ENCODE peak calls at places on chromosome 17, in four cellular contexts. U, H, B and I are unnamed samples.

GRCh38 chr17:45345554-45346254 is 28.9 kb upstream of the MAP3K14 start:
- DNase-seq in U (no peak), H (peak; percentile 95), B (peak; percentile 66), I (no peak)

GRCh38 chr17:73240561-73240960 is 21.1 kb downstream of the CPSF4L start:
- DNase-seq in U (no peak), H (no peak), B (no peak), I (no peak)

GRCh38 chr17:28279411-28279810 is 39.6 kb upstream of the TMEM97 start:
- DNase-seq in U (no peak), H (peak; percentile 6), B (peak; percentile 76), I (no peak)

GRCh38 chr17:44636562-44636961 is 19.7 kb upstream of the MEIOC start:
- DNase-seq in U (no peak), H (peak; percentile 77), B (peak; percentile 27), I (no peak)

GRCh38 chr17:36149296-36149820 is 27.1 kb downstream of the TBC1D3B start:
- DNase-seq in U (peak; percentile 74), H (peak; percentile 94), B (peak; percentile 57), I (no peak)

GRCh38 chr17:10292057-10292931 is 80.5 kb downstream of the MYH13 start:
- DNase-seq in U (peak; percentile 72), H (peak; percentile 87), B (no peak), I (no peak)

GRCh38 chr17:81085420-81085911 is 50.5 kb downstream of the BAIAP2 start:
- DNase-seq in U (no peak), H (no peak), B (no peak), I (no peak)

GRCh38 chr17:76921340-76922036 is 53.3 kb downstream of the MGAT5B start:
- DNase-seq in U (no peak), H (no peak), B (no peak), I (no peak)

GRCh38 chr17:49053171-49053829 is 56.1 kb downstream of the IGF2BP1 start:
- DNase-seq in U (no peak), H (no peak), B (no peak), I (no peak)

GRCh38 chr17:19470529-19471261 is 59.7 kb downstream of the RNF112 start:
- DNase-seq in U (peak; percentile 90), H (peak; percentile 82), B (no peak), I (no peak)

GRCh38 chr17:19502517-19502916 is 31.1 kb upstream of the SLC47A1 start:
- DNase-seq in U (no peak), H (no peak), B (no peak), I (no peak)

GRCh38 chr17:31492880-31493655 is 101.6 kb downstream of the RAB11FIP4 start:
- DNase-seq in U (peak; percentile 62), H (no peak), B (no peak), I (peak; percentile 66)

GRCh38 chr17:19943599-19943998 is 34.0 kb downstream of the AKAP10 start:
- DNase-seq in U (no peak), H (no peak), B (no peak), I (no peak)

GRCh38 chr17:77879896-77880280 is 78.6 kb upstream of the TNRC6C start:
- DNase-seq in U (peak; percentile 29), H (no peak), B (no peak), I (no peak)

GRCh38 chr17:45189002-45189401 is 27.3 kb downstream of the HEXIM2 start:
- DNase-seq in U (no peak), H (no peak), B (no peak), I (no peak)

GRCh38 chr17:32276217-32276616 is 10.6 kb downstream of the RHBDL3 start:
- DNase-seq in U (no peak), H (no peak), B (no peak), I (no peak)

GRCh38 chr17:61926831-61927210 is 961 bp downstream of the INTS2 start:
- DNase-seq in U (no peak), H (no peak), B (peak; percentile 36), I (no peak)

GRCh38 chr17:21288581-21289017 is 4.1 kb downstream of the MAP2K3 start:
- DNase-seq in U (peak; percentile 56), H (no peak), B (no peak), I (no peak)

GRCh38 chr17:82726427-82726826 is 9.0 kb upstream of the FN3K start:
- DNase-seq in U (no peak), H (no peak), B (no peak), I (no peak)

GRCh38 chr17:21510686-21511367 is 134.7 kb downstream of the KCNJ12 start:
- DNase-seq in U (no peak), H (no peak), B (no peak), I (no peak)

GRCh38 chr17:78668847-78669246 is 91.7 kb upstream of the DNAH17 start:
- DNase-seq in U (no peak), H (no peak), B (no peak), I (no peak)

GRCh38 chr17:46815474-46816353 is 2.8 kb downstream of the WNT3 start:
- DNase-seq in U (no peak), H (no peak), B (no peak), I (no peak)

GRCh38 chr17:82605939-82606600 is 42.2 kb downstream of the WDR45B start:
- DNase-seq in U (no peak), H (peak; percentile 18), B (no peak), I (no peak)

DNA sequence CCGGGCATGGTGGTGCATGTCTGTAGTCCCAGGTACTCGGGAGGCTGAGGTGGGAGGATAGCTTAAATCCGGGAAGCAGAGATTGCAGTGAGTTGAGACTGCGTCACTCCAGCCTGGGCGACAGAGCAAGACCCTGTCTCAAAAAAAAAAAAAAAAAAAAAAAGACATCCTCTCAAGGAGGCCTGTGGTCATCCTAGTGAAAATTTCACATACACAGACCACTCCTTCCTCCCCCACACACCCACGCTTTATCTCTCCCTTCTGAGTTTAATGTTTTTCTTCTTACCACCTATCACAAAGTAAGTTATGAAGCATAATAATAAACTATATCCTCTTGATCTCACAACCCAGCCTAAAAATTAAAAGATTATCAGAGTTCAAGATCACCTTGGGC is 1.3 kb upstream of the NOL11 start:
- DNase-seq in U (no peak), H (no peak), B (no peak), I (no peak)
- H3K4me3 ChIP-seq in U (no peak overlapping the region), H (no peak overlapping the region), B (no peak overlapping the region), I (no peak overlapping the region)

GRCh38 chr17:57852955-57853328 is 3.1 kb upstream of the MRPS23 start:
- DNase-seq in U (no peak), H (no peak), B (no peak), I (no peak)

GRCh38 chr17:57849874-57850754 is at the start of gene MRPS23:
- DNase-seq in U (peak; percentile 99), H (peak; percentile 99), B (peak; percentile 99), I (peak; percentile 99)

GRCh38 chr17:57849163-57849873 is 526 bp downstream of the MRPS23 start:
- DNase-seq in U (no peak), H (no peak), B (no peak), I (no peak)

GRCh38 chr17:57853695-57854094 is 3.9 kb upstream of the MRPS23 start:
- DNase-seq in U (peak; percentile 91), H (no peak), B (no peak), I (no peak)

DNA sequence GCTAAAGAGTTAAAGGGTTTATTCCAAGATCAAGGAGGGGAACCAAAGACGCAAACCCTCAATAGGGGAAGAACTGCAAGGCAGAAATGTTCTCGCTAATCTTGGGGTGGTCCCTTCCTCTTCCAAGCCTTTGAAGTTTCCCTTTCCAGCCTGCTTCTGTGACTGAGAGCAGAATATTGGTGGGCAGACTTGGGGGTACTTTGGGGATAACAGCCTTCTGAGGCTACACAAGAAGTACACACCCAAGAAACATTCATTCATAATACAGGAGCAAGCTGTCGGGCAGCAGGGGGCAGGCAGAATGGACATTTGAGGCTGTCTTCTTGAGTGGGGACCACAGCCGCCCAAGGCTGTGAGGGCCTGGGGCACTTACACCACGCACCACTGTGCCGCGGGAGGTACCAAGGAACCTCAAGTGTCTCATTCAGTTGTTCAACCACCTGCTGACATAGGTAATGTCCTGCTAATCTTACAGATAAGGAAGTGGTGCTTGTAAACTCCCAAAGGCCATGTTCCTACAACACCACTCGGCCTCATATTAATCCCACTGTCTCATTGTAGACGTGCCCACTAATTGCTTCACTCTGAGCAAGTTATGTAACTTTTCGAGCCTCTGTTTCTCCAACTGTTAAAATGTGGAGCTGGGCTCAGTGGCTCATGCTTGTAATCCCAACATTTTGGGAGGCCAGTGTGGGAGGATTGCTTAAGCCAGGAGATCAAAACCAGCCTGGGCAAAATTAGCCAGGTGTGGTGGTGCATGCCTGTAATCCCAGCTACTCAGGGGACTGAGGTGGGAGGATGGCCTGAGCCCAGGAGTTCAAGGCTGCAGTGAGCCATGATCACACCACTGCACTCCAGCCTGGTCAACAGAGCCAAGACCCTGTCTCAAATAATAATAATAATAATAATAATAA is 2.5 kb upstream of the MRPS23 start:
- DNase-seq in U (no peak), H (no peak), B (no peak), I (no peak)
- H3K4me3 ChIP-seq in U (peak overlapping the region; percentile 82), H (no peak overlapping the region), B (no peak overlapping the region), I (no peak overlapping the region)

GRCh38 chr17:17413821-17414220 is 63.0 kb upstream of the MED9 start:
- DNase-seq in U (peak; percentile 30), H (peak; percentile 17), B (no peak), I (no peak)

GRCh38 chr17:17412331-17412730 is 64.5 kb upstream of the MED9 start:
- DNase-seq in U (no peak), H (peak; percentile 60), B (peak; percentile 79), I (no peak)

GRCh38 chr17:17411692-17412091 is 65.1 kb upstream of the MED9 start:
- DNase-seq in U (no peak), H (no peak), B (peak; percentile 36), I (no peak)

GRCh38 chr17:17414316-17414937 is 62.4 kb upstream of the MED9 start:
- DNase-seq in U (peak; percentile 84), H (peak; percentile 78), B (peak; percentile 70), I (no peak)

GRCh38 chr17:17413215-17413792 is 63.5 kb upstream of the MED9 start:
- DNase-seq in U (no peak), H (peak; percentile 31), B (peak; percentile 55), I (no peak)
- H3K4me3 ChIP-seq in U (no peak overlapping the region), H (no peak overlapping the region), B (no peak overlapping the region), I (no peak overlapping the region)

GRCh38 chr17:41731836-41732235 is 2.6 kb downstream of the HAP1 start:
- DNase-seq in U (no peak), H (no peak), B (no peak), I (no peak)

GRCh38 chr17:41734949-41735313 is 488 bp upstream of the HAP1 start:
- DNase-seq in U (no peak), H (no peak), B (no peak), I (no peak)

GRCh38 chr17:41733348-41734138 is 900 bp downstream of the HAP1 start:
- DNase-seq in U (no peak), H (no peak), B (no peak), I (no peak)

GRCh38 chr17:41735744-41736143 is 1.3 kb upstream of the HAP1 start:
- DNase-seq in U (no peak), H (no peak), B (no peak), I (no peak)

DNA sequence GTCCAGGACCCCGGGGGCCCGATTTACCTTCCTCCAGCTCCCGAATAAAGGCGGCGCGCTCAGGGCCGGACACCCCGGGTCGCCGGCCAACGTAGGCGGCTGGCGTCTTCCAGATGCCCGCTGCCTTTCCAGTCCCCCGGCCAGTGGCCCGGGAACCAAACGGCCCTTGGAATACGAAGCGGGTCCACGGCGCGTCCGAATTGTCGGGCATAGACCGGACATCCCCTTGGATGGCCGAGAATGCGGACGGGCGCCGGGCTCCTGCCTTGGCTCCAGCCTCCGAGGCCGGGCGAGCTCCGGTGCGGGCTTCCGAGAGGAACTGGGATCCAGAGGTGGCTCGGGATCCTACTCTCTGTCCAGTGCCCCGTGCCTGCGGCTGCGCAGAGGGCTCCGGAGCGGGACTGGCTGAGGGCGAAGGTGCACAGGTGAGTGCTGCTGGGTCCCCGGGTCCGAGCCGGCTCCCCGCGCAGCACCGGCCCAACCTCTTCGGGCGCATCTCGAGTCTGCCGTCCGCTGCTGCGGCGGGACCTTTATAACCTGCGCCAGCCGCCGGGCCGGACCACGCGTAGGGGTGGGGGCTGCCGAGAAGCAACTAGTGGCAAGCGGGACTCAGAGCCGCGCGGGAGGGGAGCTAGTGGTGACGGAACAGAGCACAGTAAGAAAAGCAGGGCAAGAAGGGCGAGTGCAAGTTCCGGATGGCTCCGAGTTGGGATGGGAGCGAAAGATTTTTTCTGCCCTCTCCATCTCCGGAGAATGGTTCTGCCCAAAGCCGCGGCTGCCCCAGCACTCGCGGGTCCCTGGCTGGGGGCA is at the start of gene HAP1:
- DNase-seq in U (no peak), H (peak; percentile 31), B (no peak), I (no peak)
- H3K4me3 ChIP-seq in U (peak within 1 kb of the TSS; percentile 65), H (peak within 1 kb of the TSS; percentile 40), B (peak within 1 kb of the TSS; percentile 45), I (peak within 1 kb of the TSS; percentile 22)